ENCODE peak calls at places on chromosomes 11 and 22, in five cellular contexts. One of them, this sample, is unnamed. For H3K4me1, the result is how much of the 10 kb centered on the place peaks cover.

GRCh38 chr22:36763576-36763975 is 12.3 kb downstream of the IFT27 start:
- DNase-seq in neural progenitor cell: no peak
- DNase-seq in fibroblast of lung: no peak
- DNase-seq in naive thymus-derived CD4-positive, alpha-beta T cell: no peak
- DNase-seq in tibial nerve: no peak
- DNase-seq in this sample: no peak

GRCh38 chr22:29528144-29528543 is 25.4 kb downstream of the THOC5 start:
- DNase-seq in neural progenitor cell: no peak
- DNase-seq in fibroblast of lung: no peak
- DNase-seq in naive thymus-derived CD4-positive, alpha-beta T cell: no peak
- DNase-seq in tibial nerve: no peak
- DNase-seq in this sample: no peak

GRCh38 chr22:44723801-44724200 is 21.8 kb downstream of the PRR5 start:
- DNase-seq in neural progenitor cell: no peak
- DNase-seq in fibroblast of lung: peak
- DNase-seq in naive thymus-derived CD4-positive, alpha-beta T cell: no peak
- DNase-seq in tibial nerve: no peak
- DNase-seq in this sample: no peak

GRCh38 chr22:30348395-30348794 is 8.3 kb downstream of the SF3A1 start:
- DNase-seq in neural progenitor cell: no peak
- DNase-seq in fibroblast of lung: no peak
- DNase-seq in naive thymus-derived CD4-positive, alpha-beta T cell: no peak
- DNase-seq in tibial nerve: no peak
- DNase-seq in this sample: no peak

GRCh38 chr22:44311104-44311854 is 1.5 kb downstream of the SHISAL1 start:
- DNase-seq in neural progenitor cell: no peak
- DNase-seq in fibroblast of lung: no peak
- DNase-seq in naive thymus-derived CD4-positive, alpha-beta T cell: no peak
- DNase-seq in tibial nerve: no peak
- DNase-seq in this sample: no peak

GRCh38 chr11:68163691-68164090 is 42.5 kb upstream of the CHKA start:
- DNase-seq in neural progenitor cell: no peak
- DNase-seq in fibroblast of lung: no peak
- DNase-seq in naive thymus-derived CD4-positive, alpha-beta T cell: no peak
- DNase-seq in tibial nerve: no peak
- DNase-seq in this sample: no peak

GRCh38 chr11:112881461-112881860 is 79.8 kb upstream of the NCAM1 start:
- DNase-seq in neural progenitor cell: peak
- DNase-seq in fibroblast of lung: peak
- DNase-seq in naive thymus-derived CD4-positive, alpha-beta T cell: no peak
- DNase-seq in tibial nerve: no peak
- DNase-seq in this sample: no peak

GRCh38 chr11:2859706-2860037 is 25.9 kb downstream of the CDKN1C start:
- DNase-seq in neural progenitor cell: no peak
- DNase-seq in fibroblast of lung: no peak
- DNase-seq in naive thymus-derived CD4-positive, alpha-beta T cell: no peak
- DNase-seq in tibial nerve: no peak
- DNase-seq in this sample: no peak

GRCh38 chr11:15212876-15213275 is 98.2 kb downstream of the INSC start:
- DNase-seq in neural progenitor cell: no peak
- DNase-seq in fibroblast of lung: no peak
- DNase-seq in naive thymus-derived CD4-positive, alpha-beta T cell: no peak
- DNase-seq in tibial nerve: no peak
- DNase-seq in this sample: no peak

GRCh38 chr11:76030286-76030685 is 176.0 kb downstream of the WNT11 start:
- DNase-seq in neural progenitor cell: no peak
- DNase-seq in fibroblast of lung: peak
- DNase-seq in naive thymus-derived CD4-positive, alpha-beta T cell: no peak
- DNase-seq in tibial nerve: no peak
- DNase-seq in this sample: no peak

GRCh38 chr22:37204045-37204655 is 8.1 kb downstream of the SSTR3 start:
- DNase-seq in neural progenitor cell: no peak
- DNase-seq in fibroblast of lung: no peak
- DNase-seq in naive thymus-derived CD4-positive, alpha-beta T cell: no peak
- DNase-seq in tibial nerve: no peak
- DNase-seq in this sample: no peak

GRCh38 chr11:21564813-21565212 is 628.1 kb upstream of the ANO5 start:
- DNase-seq in neural progenitor cell: no peak
- DNase-seq in fibroblast of lung: peak
- DNase-seq in naive thymus-derived CD4-positive, alpha-beta T cell: no peak
- DNase-seq in tibial nerve: no peak
- DNase-seq in this sample: no peak

GRCh38 chr11:106304274-106304673 is 226.8 kb downstream of the AASDHPPT start:
- DNase-seq in neural progenitor cell: no peak
- DNase-seq in fibroblast of lung: peak
- DNase-seq in naive thymus-derived CD4-positive, alpha-beta T cell: no peak
- DNase-seq in tibial nerve: no peak
- DNase-seq in this sample: no peak

GRCh38 chr11:10303558-10304363 is 1.1 kb upstream of the ADM start:
- DNase-seq in neural progenitor cell: peak
- DNase-seq in fibroblast of lung: peak
- DNase-seq in naive thymus-derived CD4-positive, alpha-beta T cell: peak
- DNase-seq in tibial nerve: no peak
- DNase-seq in this sample: peak

GRCh38 chr22:37340331-37341262 is 58.3 kb downstream of the CYTH4 start:
- DNase-seq in neural progenitor cell: peak
- DNase-seq in fibroblast of lung: no peak
- DNase-seq in naive thymus-derived CD4-positive, alpha-beta T cell: no peak
- DNase-seq in tibial nerve: no peak
- DNase-seq in this sample: no peak

GRCh38 chr11:57459112-57460016 is 964 bp upstream of the RTN4RL2 start:
- DNase-seq in neural progenitor cell: peak
- DNase-seq in fibroblast of lung: no peak
- DNase-seq in naive thymus-derived CD4-positive, alpha-beta T cell: no peak
- DNase-seq in tibial nerve: no peak
- DNase-seq in this sample: no peak

GRCh38 chr11:57460756-57461749 is 725 bp downstream of the RTN4RL2 start:
- DNase-seq in neural progenitor cell: peak
- DNase-seq in fibroblast of lung: no peak
- DNase-seq in naive thymus-derived CD4-positive, alpha-beta T cell: no peak
- DNase-seq in tibial nerve: no peak
- DNase-seq in this sample: no peak

GRCh38 chr11:57458410-57459111 is 1.8 kb upstream of the RTN4RL2 start:
- DNase-seq in neural progenitor cell: peak
- DNase-seq in fibroblast of lung: no peak
- DNase-seq in naive thymus-derived CD4-positive, alpha-beta T cell: peak
- DNase-seq in tibial nerve: peak
- DNase-seq in this sample: peak

GRCh38 chr11:57461841-57462489 is 1.6 kb downstream of the RTN4RL2 start:
- DNase-seq in neural progenitor cell: no peak
- DNase-seq in fibroblast of lung: no peak
- DNase-seq in naive thymus-derived CD4-positive, alpha-beta T cell: no peak
- DNase-seq in tibial nerve: no peak
- DNase-seq in this sample: no peak

GRCh38 chr11:57460017-57460755 is at the start of gene RTN4RL2:
- DNase-seq in neural progenitor cell: peak
- DNase-seq in fibroblast of lung: peak
- DNase-seq in naive thymus-derived CD4-positive, alpha-beta T cell: no peak
- DNase-seq in tibial nerve: no peak
- DNase-seq in this sample: no peak
- H3K27ac ChIP-seq in neural progenitor cell: no peak
- H3K27ac ChIP-seq in fibroblast of lung: no peak
- H3K27ac ChIP-seq in naive thymus-derived CD4-positive, alpha-beta T cell: no peak
- H3K27ac ChIP-seq in tibial nerve: no peak
- H3K27ac ChIP-seq in this sample: no peak

GRCh38 chr11:77104727-77105126 is 2.1 kb downstream of the OMP start:
- DNase-seq in neural progenitor cell: no peak
- DNase-seq in fibroblast of lung: peak
- DNase-seq in naive thymus-derived CD4-positive, alpha-beta T cell: no peak
- DNase-seq in tibial nerve: no peak
- DNase-seq in this sample: no peak

GRCh38 chr11:77103319-77103718 is 679 bp downstream of the OMP start:
- DNase-seq in neural progenitor cell: no peak
- DNase-seq in fibroblast of lung: no peak
- DNase-seq in naive thymus-derived CD4-positive, alpha-beta T cell: no peak
- DNase-seq in tibial nerve: no peak
- DNase-seq in this sample: no peak

GRCh38 chr11:77100166-77101042 is 2.2 kb upstream of the OMP start:
- DNase-seq in neural progenitor cell: no peak
- DNase-seq in fibroblast of lung: no peak
- DNase-seq in naive thymus-derived CD4-positive, alpha-beta T cell: no peak
- DNase-seq in tibial nerve: no peak
- DNase-seq in this sample: no peak

GRCh38 chr11:77101043-77101537 is 1.6 kb upstream of the OMP start:
- DNase-seq in neural progenitor cell: peak
- DNase-seq in fibroblast of lung: no peak
- DNase-seq in naive thymus-derived CD4-positive, alpha-beta T cell: no peak
- DNase-seq in tibial nerve: no peak
- DNase-seq in this sample: no peak

GRCh38 chr11:77102246-77103210 is at the start of gene OMP:
- DNase-seq in neural progenitor cell: no peak
- DNase-seq in fibroblast of lung: no peak
- DNase-seq in naive thymus-derived CD4-positive, alpha-beta T cell: no peak
- DNase-seq in tibial nerve: no peak
- DNase-seq in this sample: no peak
- H3K4me3 ChIP-seq in neural progenitor cell: no peak
- H3K4me3 ChIP-seq in fibroblast of lung: no peak
- H3K4me3 ChIP-seq in naive thymus-derived CD4-positive, alpha-beta T cell: no peak
- H3K4me3 ChIP-seq in tibial nerve: no peak
- H3K4me3 ChIP-seq in this sample: no peak

GRCh38 chr11:45850446-45850845 is 3.2 kb downstream of the CRY2 start:
- DNase-seq in neural progenitor cell: no peak
- DNase-seq in fibroblast of lung: peak
- DNase-seq in naive thymus-derived CD4-positive, alpha-beta T cell: no peak
- DNase-seq in tibial nerve: no peak
- DNase-seq in this sample: no peak
- H3K4me1 ChIP-seq in neural progenitor cell: under half
- H3K4me1 ChIP-seq in fibroblast of lung: under half
- H3K4me1 ChIP-seq in naive thymus-derived CD4-positive, alpha-beta T cell: under half
- H3K4me1 ChIP-seq in tibial nerve: under half
- H3K4me1 ChIP-seq in this sample: under half

GRCh38 chr11:19441752-19442553 is 201.2 kb upstream of the E2F8 start:
- DNase-seq in neural progenitor cell: no peak
- DNase-seq in fibroblast of lung: peak
- DNase-seq in naive thymus-derived CD4-positive, alpha-beta T cell: no peak
- DNase-seq in tibial nerve: peak
- DNase-seq in this sample: no peak
- H3K27ac ChIP-seq in neural progenitor cell: no peak
- H3K27ac ChIP-seq in fibroblast of lung: peak
- H3K27ac ChIP-seq in naive thymus-derived CD4-positive, alpha-beta T cell: no peak
- H3K27ac ChIP-seq in tibial nerve: no peak
- H3K27ac ChIP-seq in this sample: no peak

GRCh38 chr11:81422402-81422801 is 1311.3 kb downstream of the FAM181B start:
- DNase-seq in neural progenitor cell: no peak
- DNase-seq in fibroblast of lung: no peak
- DNase-seq in naive thymus-derived CD4-positive, alpha-beta T cell: no peak
- DNase-seq in tibial nerve: no peak
- DNase-seq in this sample: no peak

GRCh38 chr11:81420668-81421550 is 1312.8 kb downstream of the FAM181B start:
- DNase-seq in neural progenitor cell: peak
- DNase-seq in fibroblast of lung: no peak
- DNase-seq in naive thymus-derived CD4-positive, alpha-beta T cell: no peak
- DNase-seq in tibial nerve: no peak
- DNase-seq in this sample: no peak
- H3K4me3 ChIP-seq in neural progenitor cell: peak
- H3K4me3 ChIP-seq in fibroblast of lung: no peak
- H3K4me3 ChIP-seq in naive thymus-derived CD4-positive, alpha-beta T cell: no peak
- H3K4me3 ChIP-seq in tibial nerve: no peak
- H3K4me3 ChIP-seq in this sample: no peak

This sample was measured in effector memory CD4-positive, alpha-beta T cell.